ENCODE peak calls at places on chromosomes 16 and 17, in eight cellular contexts. E is fibroblast of pulmonary artery, R is left lung, W is esophagus squamous epithelium, L is PC-9, U is natural killer cell, S is nephron progenitor cell, P is colonic mucosa. D is an unnamed sample.

GRCh38 chr17:80636356-80637285 is 92.0 kb downstream of the RPTOR start:
- DNase-seq in E (no peak), R (no peak), W (no peak), L (no peak), U (no peak), S (no peak), P (no peak), D (no peak)

GRCh38 chr17:67008101-67008500 is 36.3 kb upstream of the CACNG1 start:
- DNase-seq in E (no peak), R (no peak), W (no peak), L (no peak), U (no peak), S (no peak), P (no peak), D (no peak)

GRCh38 chr16:74480150-74481029 is 59.1 kb upstream of the CLEC18B start:
- DNase-seq in E (peak), R (no peak), W (no peak), L (peak), U (no peak), S (peak), P (peak), D (no peak)

GRCh38 chr17:50059759-50060273 is 3.9 kb downstream of the ITGA3 start:
- DNase-seq in E (peak), R (no peak), W (no peak), L (no peak), U (no peak), S (no peak), P (no peak), D (no peak)

GRCh38 chr17:78375401-78376079 is 2.9 kb upstream of the PGS1 start:
- DNase-seq in E (peak), R (peak), W (no peak), L (peak), U (no peak), S (no peak), P (peak), D (no peak)

GRCh38 chr17:7803981-7804380 is 30.0 kb upstream of the KDM6B start:
- DNase-seq in E (peak), R (peak), W (no peak), L (no peak), U (no peak), S (no peak), P (peak), D (no peak)

GRCh38 chr17:47822785-47823184 is 1.2 kb upstream of the OSBPL7 start:
- DNase-seq in E (no peak), R (no peak), W (no peak), L (no peak), U (no peak), S (no peak), P (no peak), D (no peak)

GRCh38 chr17:76270127-76270592 is 5.0 kb downstream of the UBALD2 start:
- DNase-seq in E (no peak), R (no peak), W (no peak), L (no peak), U (no peak), S (no peak), P (no peak), D (no peak)

GRCh38 chr17:41367426-41368075 is 2.1 kb downstream of the KRT33B start:
- DNase-seq in E (peak), R (no peak), W (no peak), L (peak), U (no peak), S (no peak), P (no peak), D (no peak)

GRCh38 chr17:44374306-44375195 is 10.9 kb upstream of the FAM171A2 start:
- DNase-seq in E (no peak), R (peak), W (no peak), L (no peak), U (no peak), S (peak), P (peak), D (no peak)

GRCh38 chr16:11503566-11503965 is 83.2 kb downstream of the LITAF start:
- DNase-seq in E (no peak), R (no peak), W (no peak), L (no peak), U (no peak), S (no peak), P (no peak), D (no peak)

GRCh38 chr16:85004587-85005205 is 6.6 kb downstream of the ZDHHC7 start:
- DNase-seq in E (peak), R (no peak), W (no peak), L (peak), U (no peak), S (no peak), P (no peak), D (no peak)

GRCh38 chr16:27446721-27447120 is 44.7 kb downstream of the IL21R start:
- DNase-seq in E (no peak), R (no peak), W (no peak), L (no peak), U (peak), S (no peak), P (no peak), D (no peak)

GRCh38 chr16:30368122-30368791 is 2.0 kb downstream of the TBC1D10B start:
- DNase-seq in E (peak), R (no peak), W (no peak), L (peak), U (no peak), S (no peak), P (no peak), D (no peak)

GRCh38 chr16:74744566-74744965 is 30.1 kb downstream of the FA2H start:
- DNase-seq in E (no peak), R (no peak), W (no peak), L (no peak), U (no peak), S (no peak), P (no peak), D (no peak)

GRCh38 chr16:89044394-89045180 is 49.1 kb upstream of the ACSF3 start:
- DNase-seq in E (no peak), R (peak), W (no peak), L (no peak), U (no peak), S (peak), P (no peak), D (no peak)

GRCh38 chr16:66640724-66641314 is 36.3 kb downstream of the CMTM3 start:
- DNase-seq in E (no peak), R (no peak), W (no peak), L (no peak), U (no peak), S (no peak), P (no peak), D (no peak)

DNA sequence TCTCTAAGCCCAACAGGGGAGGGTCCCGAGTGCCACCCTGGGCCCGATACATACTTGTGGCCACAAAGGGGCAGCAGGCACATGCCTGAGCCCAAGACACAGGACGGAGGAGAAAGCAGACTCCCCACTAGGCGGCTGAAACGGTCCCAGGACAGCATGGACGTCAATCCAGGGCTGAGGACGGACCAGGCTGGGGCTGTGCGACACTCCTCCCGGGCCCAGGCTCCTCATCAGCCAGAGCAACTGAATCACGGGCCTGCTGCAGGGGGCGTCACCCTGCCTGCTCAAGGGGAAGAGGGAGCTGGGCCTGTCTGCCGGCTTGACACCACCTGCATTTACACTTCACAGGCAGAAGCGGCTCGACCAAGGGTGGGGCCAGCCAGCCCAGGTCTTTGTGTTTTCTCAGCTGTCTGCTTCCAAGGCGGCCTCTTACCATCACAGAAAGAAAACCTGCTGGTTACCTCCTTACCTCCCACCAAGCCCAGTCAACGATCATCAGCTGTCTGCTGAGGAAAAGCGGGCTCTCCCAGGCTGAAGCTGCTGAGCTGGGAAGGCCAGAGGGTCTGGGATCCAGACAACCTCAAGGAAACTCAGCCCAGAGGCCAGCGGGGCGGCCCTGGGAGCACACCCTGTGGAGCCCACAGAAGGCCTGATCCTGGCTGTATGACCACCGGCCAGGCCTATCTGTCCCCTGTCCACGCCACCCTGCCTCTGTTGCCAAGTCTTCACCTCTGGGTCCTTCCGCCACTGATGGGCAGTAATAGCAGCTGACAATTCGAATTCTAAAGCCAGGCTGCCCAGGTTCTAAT is 26.4 kb downstream of the KIFC3 start:
- DNase-seq in E (no peak), R (peak), W (no peak), L (no peak), U (no peak), S (peak), P (peak), D (no peak)
- TF ChIP-seq CTCF in E (peak), R (no peak), W (no peak), L (no peak), U (no peak), S (peak), P (peak), D (peak)

GRCh38 chr17:57109393-57110151 is 24.5 kb downstream of the AKAP1 start:
- DNase-seq in E (peak), R (no peak), W (no peak), L (no peak), U (no peak), S (no peak), P (peak), D (no peak)
- TF ChIP-seq CTCF in E (peak), R (no peak), W (no peak), L (no peak), U (no peak), S (peak), P (no peak), D (no peak)

DNA sequence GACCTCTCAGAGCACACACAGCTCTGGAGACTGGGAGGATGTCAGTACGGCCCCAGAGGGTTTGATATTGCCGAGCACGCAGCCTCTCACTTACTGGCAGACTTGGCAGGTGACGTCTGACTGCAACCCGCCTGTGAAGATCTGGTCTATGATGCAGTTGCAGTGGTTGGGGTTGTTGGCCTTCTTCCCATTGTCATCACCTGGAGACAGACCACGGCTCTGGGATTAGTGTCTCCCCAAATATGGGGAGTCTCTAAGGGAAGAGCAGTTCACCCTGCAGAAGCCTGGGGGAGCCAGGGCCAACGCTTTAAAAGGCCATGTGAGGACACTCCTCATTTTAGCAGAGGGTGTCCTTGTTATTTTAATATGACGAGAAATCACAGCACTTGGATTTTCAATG is 30.1 kb downstream of the USP22 start:
- DNase-seq in E (no peak), R (no peak), W (no peak), L (no peak), U (no peak), S (no peak), P (no peak), D (no peak)
- TF ChIP-seq CTCF in E (no peak), R (no peak), W (no peak), L (no peak), U (no peak), S (no peak), P (no peak), D (no peak)

DNA sequence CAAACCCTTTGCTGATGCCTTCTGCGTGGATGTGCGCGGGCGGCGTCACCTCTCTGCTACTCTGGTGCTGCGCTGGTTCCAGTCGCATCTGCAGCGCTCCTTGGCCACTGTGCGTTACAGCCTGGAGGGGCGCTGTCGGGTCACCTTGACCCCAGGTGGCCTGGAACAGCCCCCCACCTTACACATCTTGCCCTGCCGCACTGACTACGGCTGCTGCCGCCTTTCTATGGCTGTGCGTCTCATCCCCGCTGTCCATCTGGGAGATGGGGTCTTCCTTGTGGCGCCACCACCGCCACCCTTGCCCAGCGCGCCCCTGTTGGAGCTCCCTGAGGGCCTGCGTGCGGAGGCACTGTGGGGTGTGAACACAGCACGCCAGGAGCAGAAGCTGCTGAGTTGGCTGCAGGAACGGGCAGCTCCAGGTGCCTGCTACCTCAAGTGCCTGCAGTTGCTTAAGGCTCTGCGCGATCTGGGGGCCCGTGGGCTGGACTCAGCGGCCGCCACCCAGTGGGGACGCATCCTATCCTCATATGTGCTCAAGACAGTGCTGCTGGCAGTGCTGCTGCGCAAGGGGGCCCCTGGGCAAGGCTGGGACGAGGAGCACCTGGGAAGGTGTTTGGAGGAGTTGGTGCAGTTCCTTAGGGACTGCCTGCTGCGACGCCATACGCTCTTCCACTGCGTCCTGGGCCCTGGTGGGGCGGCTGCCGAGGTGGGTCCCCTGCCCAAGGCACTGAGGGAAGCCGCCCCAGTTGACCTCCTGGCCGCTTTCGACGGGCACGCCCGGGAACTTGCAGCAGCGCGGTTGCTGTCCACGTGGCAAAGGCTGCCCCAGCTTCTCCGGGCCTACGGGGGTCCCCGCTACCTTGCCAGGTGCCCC is 1.6 kb downstream of the ITPRIPL2 start:
- DNase-seq in E (no peak), R (peak), W (no peak), L (peak), U (no peak), S (no peak), P (no peak), D (no peak)
- TF ChIP-seq CTCF in E (peak), R (peak), W (no peak), L (peak), U (no peak), S (no peak), P (no peak), D (no peak)

D was measured in D721Med.